ENCODE peak calls at places on chromosomes 6 and 20, in five cellular contexts. P is psoas muscle, A is cardiac fibroblast, G is tibial artery, T is tibial nerve. E is an unnamed sample.

GRCh38 chr6:82971877-82972460 is 93.7 kb downstream of the UBE3D start:
- DNase-seq in P (no peak), A (no peak), G (no peak), T (no peak), E (no peak)

GRCh38 chr6:40958740-40959139 is 80.3 kb downstream of the UNC5CL start:
- DNase-seq in P (no peak), A (no peak), G (no peak), T (no peak), E (no peak)

GRCh38 chr20:15205023-15205422 is 867.6 kb upstream of the FLRT3 start:
- DNase-seq in P (no peak), A (no peak), G (no peak), T (no peak), E (no peak)

GRCh38 chr6:5036309-5036708 is 32.5 kb upstream of the RPP40 start:
- DNase-seq in P (no peak), A (peak), G (no peak), T (no peak), E (no peak)

GRCh38 chr6:161542581-161542980 is 268.7 kb upstream of the AGPAT4 start:
- DNase-seq in P (no peak), A (no peak), G (no peak), T (no peak), E (no peak)

GRCh38 chr6:144104898-144105487 is 9.6 kb upstream of the SF3B5 start:
- DNase-seq in P (no peak), A (peak), G (no peak), T (peak), E (peak)

GRCh38 chr6:29631860-29632731 is 887 bp downstream of the GABBR1 start:
- DNase-seq in P (peak), A (peak), G (peak), T (peak), E (no peak)

GRCh38 chr6:57135885-57136284 is 36.2 kb upstream of the BAG2 start:
- DNase-seq in P (no peak), A (no peak), G (no peak), T (no peak), E (peak)

GRCh38 chr6:43060755-43061633 is 1.6 kb downstream of the KLC4 start:
- DNase-seq in P (no peak), A (no peak), G (no peak), T (no peak), E (no peak)

GRCh38 chr6:150719861-150720260 is 120.2 kb downstream of the PLEKHG1 start:
- DNase-seq in P (no peak), A (no peak), G (no peak), T (no peak), E (no peak)

GRCh38 chr6:154243793-154244768 is 112.5 kb downstream of the IPCEF1 start:
- DNase-seq in P (no peak), A (no peak), G (no peak), T (no peak), E (no peak)

GRCh38 chr6:88238065-88238464 is 71.9 kb upstream of the CNR1 start:
- DNase-seq in P (no peak), A (peak), G (no peak), T (no peak), E (no peak)

GRCh38 chr6:50707652-50708325 is 5.5 kb upstream of the TFAP2D start:
- DNase-seq in P (no peak), A (peak), G (no peak), T (no peak), E (no peak)

GRCh38 chr6:47456536-47456975 is 21.0 kb upstream of the CD2AP start:
- DNase-seq in P (no peak), A (no peak), G (no peak), T (no peak), E (no peak)

GRCh38 chr20:63878855-63879254 is 13.8 kb downstream of the TPD52L2 start:
- DNase-seq in P (no peak), A (no peak), G (no peak), T (no peak), E (no peak)

GRCh38 chr6:50264995-50265571 is 215.4 kb upstream of the DEFB112 start:
- DNase-seq in P (no peak), A (no peak), G (no peak), T (no peak), E (no peak)

GRCh38 chr6:42316390-42316970 is 98.8 kb upstream of the MRPS10 start:
- DNase-seq in P (no peak), A (peak), G (peak), T (peak), E (no peak)

GRCh38 chr6:167589615-167589940 is 237.1 kb upstream of the AFDN start:
- DNase-seq in P (no peak), A (no peak), G (no peak), T (no peak), E (no peak)

GRCh38 chr6:143368426-143368825 is 82.1 kb downstream of the ADAT2 start:
- DNase-seq in P (no peak), A (peak), G (no peak), T (no peak), E (no peak)

GRCh38 chr20:63351380-63351700 is 9.8 kb downstream of the CHRNA4 start:
- DNase-seq in P (no peak), A (no peak), G (no peak), T (no peak), E (no peak)

GRCh38 chr6:101396552-101397173 is 3.2 kb downstream of the GRIK2 start:
- DNase-seq in P (peak), A (peak), G (no peak), T (peak), E (peak)

GRCh38 chr6:10369896-10370295 is 45.0 kb downstream of the TFAP2A start:
- DNase-seq in P (no peak), A (no peak), G (no peak), T (no peak), E (peak)

GRCh38 chr6:402901-403658 is 11.5 kb downstream of the IRF4 start:
- DNase-seq in P (no peak), A (no peak), G (no peak), T (no peak), E (no peak)

GRCh38 chr6:33672808-33673207 is 38.7 kb downstream of the UQCC2 start:
- DNase-seq in P (peak), A (peak), G (peak), T (peak), E (peak)

GRCh38 chr20:61959301-61959700 is 106.4 kb downstream of the TAF4 start:
- DNase-seq in P (no peak), A (no peak), G (no peak), T (no peak), E (no peak)

GRCh38 chr6:43627008-43627825 is 1.8 kb downstream of the GTPBP2 start:
- DNase-seq in P (peak), A (peak), G (peak), T (peak), E (peak)

GRCh38 chr6:42967228-42967627 is 6.7 kb downstream of the GNMT start:
- DNase-seq in P (no peak), A (no peak), G (no peak), T (no peak), E (no peak)

GRCh38 chr6:125524356-125524755 is 222.6 kb upstream of the HDDC2 start:
- DNase-seq in P (no peak), A (no peak), G (no peak), T (no peak), E (no peak)

GRCh38 chr6:79246891-79247290 is 12.4 kb upstream of the HMGN3 start:
- DNase-seq in P (no peak), A (no peak), G (no peak), T (no peak), E (no peak)

GRCh38 chr6:149815788-149816187 is 48.4 kb downstream of the LRP11 start:
- DNase-seq in P (no peak), A (no peak), G (no peak), T (no peak), E (no peak)

GRCh38 chr20:49937023-49937929 is 1.1 kb downstream of the RNF114 start:
- DNase-seq in P (no peak), A (no peak), G (no peak), T (no peak), E (no peak)

GRCh38 chr20:44235702-44236101 is 11.4 kb upstream of the GDAP1L1 start:
- DNase-seq in P (no peak), A (no peak), G (no peak), T (no peak), E (no peak)

GRCh38 chr6:32169211-32169610 is 4.8 kb downstream of the EGFL8 start:
- DNase-seq in P (no peak), A (no peak), G (no peak), T (no peak), E (no peak)

GRCh38 chr20:8394308-8394945 is 262.4 kb downstream of the PLCB1 start:
- DNase-seq in P (no peak), A (peak), G (no peak), T (no peak), E (no peak)

GRCh38 chr20:58754584-58754983 is 62.0 kb downstream of the NPEPL1 start:
- DNase-seq in P (no peak), A (no peak), G (no peak), T (no peak), E (no peak)

GRCh38 chr20:58753267-58753928 is 60.8 kb downstream of the NPEPL1 start:
- DNase-seq in P (no peak), A (no peak), G (no peak), T (no peak), E (no peak)

GRCh38 chr20:58752565-58752964 is 60.0 kb downstream of the NPEPL1 start:
- DNase-seq in P (no peak), A (no peak), G (no peak), T (no peak), E (no peak)

GRCh38 chr20:58755062-58755697 is 62.6 kb downstream of the NPEPL1 start:
- DNase-seq in P (no peak), A (no peak), G (no peak), T (no peak), E (no peak)

GRCh38 chr20:58753929-58754551 is 61.4 kb downstream of the NPEPL1 start:
- DNase-seq in P (no peak), A (no peak), G (no peak), T (no peak), E (no peak)
- TF ChIP-seq CTCF in P (no peak), A (no peak), G (no peak), T (no peak), E (no peak)

GRCh38 chr6:147508871-147509608 is 550 bp downstream of the SAMD5 start:
- DNase-seq in P (peak), A (no peak), G (no peak), T (no peak), E (no peak)
- H3K4me3 ChIP-seq in P (peak), A (peak), G (peak), T (peak), E (peak)

DNA sequence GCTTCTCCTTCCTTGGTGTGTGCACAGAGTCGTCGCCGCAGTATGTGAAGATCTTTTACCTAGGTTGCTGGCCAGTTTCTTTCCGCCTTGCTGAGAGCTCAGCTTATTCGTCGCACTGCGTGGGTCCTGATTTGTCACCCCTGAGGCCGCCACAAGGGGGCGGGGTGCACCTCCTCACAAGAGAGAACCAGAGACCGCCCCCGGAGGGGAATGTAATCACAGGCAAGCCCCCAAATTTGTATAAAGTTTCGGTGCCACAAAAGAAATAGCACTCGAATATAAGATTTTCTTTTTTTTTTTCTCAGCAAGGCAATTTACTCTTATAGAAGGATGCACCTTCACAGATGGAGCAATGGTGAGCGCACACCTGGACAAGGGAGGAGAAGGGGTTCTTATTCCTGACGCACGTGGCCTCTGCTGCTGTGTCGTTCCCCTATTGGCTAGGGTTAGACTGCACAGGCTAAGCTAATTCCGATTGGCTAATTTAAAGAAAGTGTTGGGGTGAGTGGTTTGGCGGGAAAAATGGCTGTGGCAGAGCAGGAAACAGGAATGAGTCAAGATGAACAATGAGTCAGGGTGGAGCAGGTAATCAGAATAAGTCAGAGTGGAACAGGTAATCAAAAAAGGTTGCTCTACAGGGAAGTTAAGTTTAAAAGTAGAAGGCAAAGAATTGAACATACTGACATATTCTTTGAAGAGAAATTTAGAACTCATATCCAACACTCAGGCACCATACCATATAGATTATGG is 19.5 kb downstream of the NCOA3 start:
- DNase-seq in P (no peak), A (no peak), G (no peak), T (no peak), E (no peak)
- TF ChIP-seq CTCF in P (no peak), A (peak), G (no peak), T (no peak), E (no peak)

DNA sequence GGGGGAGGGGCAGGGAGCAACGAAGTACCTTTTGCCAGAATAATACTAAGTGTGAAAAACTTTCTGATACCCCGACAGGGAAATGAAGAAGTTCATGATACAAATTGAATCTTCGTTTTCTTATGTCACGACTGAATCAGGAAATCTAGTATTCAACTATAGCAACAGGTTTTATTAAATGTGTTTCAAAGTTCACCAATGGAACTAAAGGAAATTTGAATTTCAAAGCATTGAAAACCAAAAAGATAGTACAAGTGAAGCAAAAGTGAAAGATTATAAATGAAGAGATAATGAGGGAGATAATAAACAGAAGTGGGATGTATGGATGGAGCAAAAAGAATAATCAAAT is 333.2 kb downstream of the ADGRB3 start:
- DNase-seq in P (no peak), A (no peak), G (no peak), T (no peak), E (no peak)
- H3K4me3 ChIP-seq in P (no peak), A (no peak), G (no peak), T (no peak), E (no peak)